ENCODE peak calls at places on chromosomes 3 and 15, in six cellular contexts. One of them, this sample, is unnamed. For H3K36me3, the result is how much of the 10 kb centered on the place peaks cover.

GRCh38 chr15:99177679-99178078 is 71.7 kb downstream of the TTC23 start:
- DNase-seq in GM23338: no peak
- DNase-seq in A673: no peak
- DNase-seq in H1: no peak
- DNase-seq in mammary epithelial cell: peak
- DNase-seq in GM12878: no peak
- DNase-seq in this sample: no peak

GRCh38 chr3:110971010-110971585 is 100.5 kb upstream of the NECTIN3 start:
- DNase-seq in GM23338: no peak
- DNase-seq in A673: no peak
- DNase-seq in H1: no peak
- DNase-seq in mammary epithelial cell: no peak
- DNase-seq in GM12878: no peak
- DNase-seq in this sample: no peak

GRCh38 chr3:71876706-71877105 is 91.8 kb upstream of the PROK2 start:
- DNase-seq in GM23338: no peak
- DNase-seq in A673: no peak
- DNase-seq in H1: no peak
- DNase-seq in mammary epithelial cell: no peak
- DNase-seq in GM12878: no peak
- DNase-seq in this sample: no peak

GRCh38 chr3:11807651-11808050 is 39.0 kb downstream of the TAMM41 start:
- DNase-seq in GM23338: no peak
- DNase-seq in A673: no peak
- DNase-seq in H1: no peak
- DNase-seq in mammary epithelial cell: no peak
- DNase-seq in GM12878: no peak
- DNase-seq in this sample: no peak

GRCh38 chr3:193023218-193023617 is 105.6 kb upstream of the MB21D2 start:
- DNase-seq in GM23338: no peak
- DNase-seq in A673: no peak
- DNase-seq in H1: no peak
- DNase-seq in mammary epithelial cell: no peak
- DNase-seq in GM12878: no peak
- DNase-seq in this sample: no peak

GRCh38 chr15:63335543-63336240 is 46.0 kb downstream of the CA12 start:
- DNase-seq in GM23338: no peak
- DNase-seq in A673: no peak
- DNase-seq in H1: no peak
- DNase-seq in mammary epithelial cell: no peak
- DNase-seq in GM12878: no peak
- DNase-seq in this sample: no peak

GRCh38 chr3:11592460-11593298 is 51.0 kb downstream of the VGLL4 start:
- DNase-seq in GM23338: no peak
- DNase-seq in A673: peak
- DNase-seq in H1: no peak
- DNase-seq in mammary epithelial cell: peak
- DNase-seq in GM12878: no peak
- DNase-seq in this sample: no peak

GRCh38 chr15:55319537-55320325 is 709 bp downstream of the PIGB start:
- DNase-seq in GM23338: no peak
- DNase-seq in A673: no peak
- DNase-seq in H1: no peak
- DNase-seq in mammary epithelial cell: peak
- DNase-seq in GM12878: peak
- DNase-seq in this sample: peak

GRCh38 chr3:193872265-193872753 is 263.6 kb upstream of the HES1 start:
- DNase-seq in GM23338: no peak
- DNase-seq in A673: no peak
- DNase-seq in H1: no peak
- DNase-seq in mammary epithelial cell: peak
- DNase-seq in GM12878: no peak
- DNase-seq in this sample: peak

GRCh38 chr3:139601191-139601961 is 61.8 kb upstream of the RBP1 start:
- DNase-seq in GM23338: no peak
- DNase-seq in A673: peak
- DNase-seq in H1: no peak
- DNase-seq in mammary epithelial cell: peak
- DNase-seq in GM12878: no peak
- DNase-seq in this sample: peak

GRCh38 chr3:107958151-107958550 is 132.7 kb downstream of the CD47 start:
- DNase-seq in GM23338: no peak
- DNase-seq in A673: no peak
- DNase-seq in H1: no peak
- DNase-seq in mammary epithelial cell: no peak
- DNase-seq in GM12878: no peak
- DNase-seq in this sample: no peak

GRCh38 chr3:155244699-155245098 is 48.8 kb downstream of the STRIT1 start:
- DNase-seq in GM23338: no peak
- DNase-seq in A673: no peak
- DNase-seq in H1: no peak
- DNase-seq in mammary epithelial cell: no peak
- DNase-seq in GM12878: no peak
- DNase-seq in this sample: no peak

GRCh38 chr3:184176377-184177330 is 2.0 kb downstream of the AP2M1 start:
- DNase-seq in GM23338: peak
- DNase-seq in A673: peak
- DNase-seq in H1: peak
- DNase-seq in mammary epithelial cell: peak
- DNase-seq in GM12878: no peak
- DNase-seq in this sample: peak

GRCh38 chr3:27720029-27720518 is 2.0 kb downstream of the EOMES start:
- DNase-seq in GM23338: peak
- DNase-seq in A673: no peak
- DNase-seq in H1: peak
- DNase-seq in mammary epithelial cell: no peak
- DNase-seq in GM12878: no peak
- DNase-seq in this sample: no peak
- TF ChIP-seq EZH2 in GM23338: peak
- TF ChIP-seq EZH2 in A673: no peak
- TF ChIP-seq EZH2 in H1: peak
- TF ChIP-seq EZH2 in mammary epithelial cell: no peak
- TF ChIP-seq EZH2 in GM12878: no peak
- TF ChIP-seq EZH2 in this sample: no peak

DNA sequence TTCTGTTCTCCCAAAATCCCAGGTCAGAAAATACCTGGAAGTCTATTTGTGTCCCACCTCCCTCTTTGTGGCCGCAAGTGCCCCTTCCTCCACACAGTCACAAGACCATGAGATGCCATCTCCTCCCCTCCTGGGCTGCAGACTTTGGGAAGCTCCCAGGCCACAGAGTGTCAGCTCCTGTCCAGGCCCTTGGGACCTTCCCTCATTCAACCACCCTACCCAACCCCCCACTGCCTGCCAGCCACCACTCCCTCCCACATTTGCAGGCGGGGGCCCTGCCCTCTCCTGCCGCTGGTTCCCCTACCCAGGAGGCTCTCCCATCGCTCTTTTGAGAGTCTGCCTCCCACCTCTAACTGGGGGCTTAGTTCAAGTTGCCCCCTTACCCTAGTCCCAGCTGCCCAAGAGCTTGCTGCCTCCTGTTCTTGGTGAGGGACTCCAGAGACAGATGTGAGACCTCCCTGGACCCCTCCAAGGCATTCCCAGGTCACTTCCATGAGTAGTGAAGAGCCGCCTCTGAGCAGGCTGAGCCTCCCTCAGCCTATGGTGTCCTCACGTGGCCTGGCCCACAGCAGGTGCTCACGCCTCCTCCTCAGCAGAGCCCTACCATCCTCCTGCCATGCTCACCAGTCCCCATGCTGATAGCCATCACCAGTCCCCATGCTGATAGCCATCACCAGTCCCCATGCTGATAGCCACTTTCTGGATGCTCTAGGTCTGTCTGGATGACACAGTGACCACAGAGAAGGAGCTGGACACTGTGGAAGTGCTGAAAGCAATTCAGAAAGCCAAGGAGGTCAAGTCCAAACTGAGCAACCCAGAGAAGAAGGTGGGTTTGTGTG is 15.9 kb upstream of the STAB1 start:
- DNase-seq in GM23338: no peak
- DNase-seq in A673: no peak
- DNase-seq in H1: no peak
- DNase-seq in mammary epithelial cell: no peak
- DNase-seq in GM12878: no peak
- DNase-seq in this sample: no peak
- H3K36me3 ChIP-seq in GM23338: under half
- H3K36me3 ChIP-seq in A673: under half
- H3K36me3 ChIP-seq in H1: under half
- H3K36me3 ChIP-seq in mammary epithelial cell: half or more
- H3K36me3 ChIP-seq in GM12878: under half
- H3K36me3 ChIP-seq in this sample: half or more

GRCh38 chr15:71043373-71043772 is 71.9 kb upstream of the THSD4 start:
- DNase-seq in GM23338: no peak
- DNase-seq in A673: no peak
- DNase-seq in H1: no peak
- DNase-seq in mammary epithelial cell: peak
- DNase-seq in GM12878: no peak
- DNase-seq in this sample: peak

GRCh38 chr15:71044006-71044405 is 71.3 kb upstream of the THSD4 start:
- DNase-seq in GM23338: no peak
- DNase-seq in A673: no peak
- DNase-seq in H1: no peak
- DNase-seq in mammary epithelial cell: peak
- DNase-seq in GM12878: no peak
- DNase-seq in this sample: peak

DNA sequence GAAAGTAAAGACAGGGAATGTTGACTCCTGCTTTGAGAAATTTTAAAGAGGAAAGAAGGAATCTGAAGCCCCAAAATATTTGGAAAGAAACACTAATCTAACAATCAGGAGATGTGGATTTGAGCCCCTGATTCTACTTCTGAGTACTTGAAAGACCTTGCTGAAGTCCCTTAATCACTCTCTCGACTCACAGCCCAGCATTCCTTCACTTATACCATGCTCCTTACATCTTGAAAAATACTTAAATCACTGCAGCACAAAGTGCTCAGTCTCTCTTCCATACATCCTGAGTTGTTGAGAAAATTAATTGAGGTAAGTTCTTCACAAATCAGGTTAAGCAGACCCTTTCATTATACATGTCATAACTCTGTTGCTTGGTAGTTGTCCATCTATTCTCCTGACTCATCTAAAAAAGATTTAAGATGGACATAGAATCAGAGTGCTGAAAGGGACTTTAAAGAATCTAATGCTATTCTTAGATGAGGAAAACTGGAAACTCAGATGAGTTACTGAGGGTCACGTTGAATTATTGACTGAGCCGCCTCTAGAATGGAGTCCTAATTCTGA is 72.8 kb upstream of the THSD4 start:
- DNase-seq in GM23338: no peak
- DNase-seq in A673: no peak
- DNase-seq in H1: no peak
- DNase-seq in mammary epithelial cell: no peak
- DNase-seq in GM12878: no peak
- DNase-seq in this sample: no peak
- TF ChIP-seq EZH2 in GM23338: no peak
- TF ChIP-seq EZH2 in A673: no peak
- TF ChIP-seq EZH2 in H1: no peak
- TF ChIP-seq EZH2 in mammary epithelial cell: no peak
- TF ChIP-seq EZH2 in GM12878: no peak
- TF ChIP-seq EZH2 in this sample: no peak

DNA sequence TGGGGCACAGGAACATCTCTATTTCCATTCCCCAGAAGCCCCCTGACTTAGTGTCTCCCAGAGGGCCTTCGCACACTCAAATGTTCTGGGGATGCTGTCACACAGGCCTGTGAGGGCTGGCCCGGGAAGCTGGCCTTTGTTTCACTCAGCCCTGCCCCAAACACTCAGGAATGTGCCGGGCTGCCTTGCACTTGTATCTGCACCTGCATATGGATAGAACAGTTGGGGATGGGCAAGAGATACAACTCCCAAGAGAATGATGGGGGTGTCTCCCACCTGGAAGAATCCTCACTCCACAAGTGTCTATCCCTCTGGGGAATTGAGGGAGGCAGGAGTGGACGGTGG is 7.1 kb upstream of the HAPLN3 start:
- DNase-seq in GM23338: no peak
- DNase-seq in A673: no peak
- DNase-seq in H1: no peak
- DNase-seq in mammary epithelial cell: no peak
- DNase-seq in GM12878: no peak
- DNase-seq in this sample: no peak
- H3K36me3 ChIP-seq in GM23338: under half
- H3K36me3 ChIP-seq in A673: under half
- H3K36me3 ChIP-seq in H1: half or more
- H3K36me3 ChIP-seq in mammary epithelial cell: under half
- H3K36me3 ChIP-seq in GM12878: under half
- H3K36me3 ChIP-seq in this sample: under half

GRCh38 chr15:40844543-40844981 is 714 bp downstream of the SPINT1 start:
- DNase-seq in GM23338: peak
- DNase-seq in A673: peak
- DNase-seq in H1: no peak
- DNase-seq in mammary epithelial cell: no peak
- DNase-seq in GM12878: no peak
- DNase-seq in this sample: peak

GRCh38 chr15:40845036-40845435 is 1.2 kb downstream of the SPINT1 start:
- DNase-seq in GM23338: no peak
- DNase-seq in A673: no peak
- DNase-seq in H1: no peak
- DNase-seq in mammary epithelial cell: no peak
- DNase-seq in GM12878: no peak
- DNase-seq in this sample: no peak

GRCh38 chr15:40841741-40842140 is 2.1 kb upstream of the SPINT1 start:
- DNase-seq in GM23338: no peak
- DNase-seq in A673: no peak
- DNase-seq in H1: no peak
- DNase-seq in mammary epithelial cell: no peak
- DNase-seq in GM12878: no peak
- DNase-seq in this sample: no peak

GRCh38 chr15:40843885-40844542 is at the start of gene SPINT1:
- DNase-seq in GM23338: peak
- DNase-seq in A673: no peak
- DNase-seq in H1: peak
- DNase-seq in mammary epithelial cell: peak
- DNase-seq in GM12878: no peak
- DNase-seq in this sample: peak

DNA sequence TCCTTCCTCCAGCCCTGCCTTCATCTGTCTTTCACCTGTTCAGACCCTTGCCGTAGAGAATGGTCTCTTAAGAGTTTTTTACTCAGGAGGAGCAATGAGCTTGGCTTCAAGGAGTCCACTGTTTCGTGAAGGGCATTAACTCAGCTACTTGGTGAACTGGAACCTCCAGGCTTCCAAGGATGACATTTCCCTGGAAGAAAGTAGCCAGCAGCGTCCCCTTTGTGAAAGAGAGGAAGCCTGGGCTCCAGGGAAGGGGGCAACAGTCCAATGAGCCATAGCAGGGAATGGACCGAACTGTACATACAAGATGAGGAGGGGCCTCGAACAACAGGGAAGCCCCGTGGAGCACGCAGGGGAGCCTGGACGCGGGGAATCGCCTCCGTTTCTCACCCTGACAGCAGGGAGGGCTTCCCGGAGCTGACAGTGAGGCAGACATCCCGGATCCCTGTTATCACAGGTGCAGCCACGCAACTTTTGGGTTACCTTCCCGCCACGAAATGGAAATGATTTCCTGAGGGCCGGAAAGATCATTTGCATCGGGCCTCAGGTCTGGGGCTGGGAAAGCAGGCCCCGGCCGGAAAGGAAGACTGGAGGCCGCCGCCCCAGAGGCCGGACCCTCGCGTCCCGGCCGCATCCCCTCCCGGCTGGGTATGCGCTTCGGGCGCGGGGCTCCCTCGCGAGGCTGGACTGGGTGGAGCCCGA is 514 bp upstream of the SPINT1 start:
- DNase-seq in GM23338: peak
- DNase-seq in A673: no peak
- DNase-seq in H1: no peak
- DNase-seq in mammary epithelial cell: peak
- DNase-seq in GM12878: no peak
- DNase-seq in this sample: no peak
- TF ChIP-seq EZH2 in GM23338: no peak
- TF ChIP-seq EZH2 in A673: no peak
- TF ChIP-seq EZH2 in H1: no peak
- TF ChIP-seq EZH2 in mammary epithelial cell: no peak
- TF ChIP-seq EZH2 in GM12878: no peak
- TF ChIP-seq EZH2 in this sample: no peak

This sample was measured in PC-3.